ENCODE peak calls at places on chromosomes 4 and X, in six cellular contexts. I is aorta; S is CD8-positive, alpha-beta T cell; D is MM.1S; X is IMR-90; T is stomach. V is an unnamed sample.

GRCh38 chrX:58025979-58026378 is 115.7 kb upstream of the ZXDA start:
- DNase-seq in I (no peak), S (no peak), D (peak; percentile 65), X (peak; percentile 25), T (peak; percentile 33), V (no peak)

GRCh38 chrX:79366888-79367749 is at the start of gene ITM2A:
- DNase-seq in I (peak; percentile 81), S (peak; percentile 76), D (peak; percentile 51), X (no peak), T (peak; percentile 34), V (no peak)

GRCh38 chr4:57425610-57426009 is 315.4 kb upstream of the IGFBP7 start:
- DNase-seq in I (no peak), S (no peak), D (no peak), X (no peak), T (no peak), V (no peak)

GRCh38 chrX:43633081-43633480 is 23.0 kb upstream of the MAOA start:
- DNase-seq in I (no peak), S (no peak), D (no peak), X (no peak), T (no peak), V (no peak)

GRCh38 chr4:142091691-142092182 is 455.4 kb downstream of the IL15 start:
- DNase-seq in I (no peak), S (no peak), D (no peak), X (peak; percentile 99), T (no peak), V (no peak)

GRCh38 chrX:116290359-116290758 is 119.8 kb downstream of the AGTR2 start:
- DNase-seq in I (no peak), S (no peak), D (no peak), X (no peak), T (no peak), V (no peak)

GRCh38 chr4:186900232-186900900 is 176.7 kb upstream of the FAT1 start:
- DNase-seq in I (no peak), S (no peak), D (no peak), X (peak; percentile 87), T (no peak), V (no peak)

GRCh38 chr4:140661550-140661949 is 92.8 kb upstream of the UCP1 start:
- DNase-seq in I (no peak), S (no peak), D (no peak), X (no peak), T (no peak), V (no peak)

GRCh38 chrX:47169726-47170515 is 23.7 kb upstream of the UBA1 start:
- DNase-seq in I (peak; percentile 52), S (peak; percentile 45), D (no peak), X (peak; percentile 54), T (peak; percentile 23), V (no peak)

GRCh38 chrX:39814391-39814790 is 283.4 kb downstream of the BCOR start:
- DNase-seq in I (no peak), S (peak; percentile 58), D (peak; percentile 22), X (peak; percentile 23), T (no peak), V (no peak)

GRCh38 chr4:86233090-86233489 is 126.8 kb downstream of the MAPK10 start:
- DNase-seq in I (no peak), S (no peak), D (no peak), X (no peak), T (no peak), V (no peak)

GRCh38 chr4:186840222-186840701 is 116.6 kb upstream of the FAT1 start:
- DNase-seq in I (no peak), S (no peak), D (no peak), X (peak; percentile 62), T (no peak), V (no peak)

GRCh38 chr4:111027526-111027925 is 404.6 kb upstream of the PITX2 start:
- DNase-seq in I (no peak), S (no peak), D (no peak), X (peak; percentile 83), T (no peak), V (no peak)

GRCh38 chr4:535924-536281 is 36.9 kb downstream of the PIGG start:
- DNase-seq in I (peak; percentile 66), S (no peak), D (no peak), X (no peak), T (no peak), V (no peak)

GRCh38 chrX:7334253-7334935 is 186.4 kb upstream of the PUDP start:
- DNase-seq in I (no peak), S (no peak), D (no peak), X (peak; percentile 93), T (no peak), V (no peak)

GRCh38 chr4:40243390-40243948 is 46.6 kb downstream of the RHOH start:
- DNase-seq in I (no peak), S (no peak), D (no peak), X (no peak), T (no peak), V (no peak)

GRCh38 chrX:37825225-37825842 is 22.0 kb downstream of the DYNLT3 start:
- DNase-seq in I (no peak), S (peak; percentile 67), D (peak; percentile 53), X (peak; percentile 38), T (peak; percentile 57), V (no peak)

GRCh38 chr4:121421594-121421993 is 40.8 kb upstream of the QRFPR start:
- DNase-seq in I (no peak), S (no peak), D (peak; percentile 26), X (no peak), T (no peak), V (no peak)

GRCh38 chr4:128810871-128811570 is 1.5 kb downstream of the JADE1 start:
- DNase-seq in I (peak; percentile 90), S (peak; percentile 88), D (peak; percentile 94), X (peak; percentile 90), T (peak; percentile 89), V (peak; percentile 32)

GRCh38 chrX:46308106-46308505 is 237.1 kb downstream of the ZNF674 start:
- DNase-seq in I (no peak), S (no peak), D (no peak), X (no peak), T (no peak), V (no peak)

GRCh38 chrX:41890026-41890423 is 33.3 kb downstream of the CASK start:
- DNase-seq in I (no peak), S (no peak), D (no peak), X (no peak), T (no peak), V (no peak)

GRCh38 chrX:41885724-41886123 is 37.6 kb downstream of the CASK start:
- DNase-seq in I (no peak), S (no peak), D (no peak), X (no peak), T (no peak), V (no peak)

GRCh38 chrX:41889317-41890025 is 33.9 kb downstream of the CASK start:
- DNase-seq in I (no peak), S (no peak), D (no peak), X (peak; percentile 58), T (no peak), V (no peak)

DNA sequence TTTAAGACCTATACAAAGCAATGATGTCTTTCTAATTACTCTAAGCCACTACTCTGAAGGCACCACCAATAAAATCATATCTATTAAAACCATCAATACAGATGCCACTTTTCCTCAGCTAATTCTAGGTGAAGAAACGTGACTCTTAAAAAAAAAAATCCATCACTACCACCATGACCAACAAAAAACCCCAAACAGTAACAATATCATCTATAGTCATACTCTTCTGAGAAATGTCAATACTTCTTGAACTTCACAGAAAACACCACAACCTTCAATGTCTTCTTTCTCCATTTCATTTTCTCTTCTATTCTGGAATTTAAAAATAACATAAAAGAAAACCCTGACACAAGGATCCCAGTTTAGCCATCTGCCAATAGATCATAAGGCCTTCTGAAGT is 35.7 kb downstream of the CASK start:
- DNase-seq in I (no peak), S (no peak), D (no peak), X (no peak), T (no peak), V (no peak)
- H3K27me3 ChIP-seq in I (no peaks in the 10 kb centered on the region), S (no peaks in the 10 kb centered on the region), D (no peaks in the 10 kb centered on the region), X (no peaks in the 10 kb centered on the region), T (no peaks in the 10 kb centered on the region), V (no peaks in the 10 kb centered on the region)

GRCh38 chrX:153864561-153865320 is 21.2 kb downstream of the L1CAM start:
- DNase-seq in I (peak; percentile 68), S (no peak), D (no peak), X (no peak), T (no peak), V (no peak)

GRCh38 chrX:153863251-153863991 is 22.6 kb downstream of the L1CAM start:
- DNase-seq in I (no peak), S (no peak), D (no peak), X (no peak), T (no peak), V (no peak)

GRCh38 chrX:153862369-153863250 is 23.4 kb downstream of the L1CAM start:
- DNase-seq in I (no peak), S (no peak), D (no peak), X (no peak), T (no peak), V (no peak)

GRCh38 chrX:153865321-153865580 is 20.7 kb downstream of the L1CAM start:
- DNase-seq in I (no peak), S (no peak), D (no peak), X (no peak), T (no peak), V (no peak)

DNA sequence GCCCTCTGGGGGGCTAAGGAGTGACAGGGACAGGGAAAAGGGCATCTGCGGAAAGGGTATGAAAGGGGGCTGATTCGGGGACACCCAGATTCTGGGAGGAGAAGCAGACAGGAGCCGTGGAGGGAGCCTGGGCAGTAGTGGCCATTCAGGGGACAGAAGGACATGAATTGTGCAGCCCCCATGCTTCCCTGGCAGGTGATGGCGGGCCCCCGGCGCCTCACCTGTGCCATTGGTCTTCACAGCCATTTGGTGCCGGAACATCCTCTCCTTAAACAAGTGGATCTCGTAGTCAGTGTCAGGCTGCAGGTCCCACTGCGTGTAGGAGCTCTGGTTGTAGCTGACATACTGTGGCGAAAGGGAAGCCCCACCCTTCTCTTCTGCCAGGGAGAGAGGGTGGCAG is 21.9 kb downstream of the L1CAM start:
- DNase-seq in I (no peak), S (no peak), D (no peak), X (no peak), T (no peak), V (no peak)
- H3K36me3 ChIP-seq in I (no peaks in the 10 kb centered on the region), S (no peaks in the 10 kb centered on the region), D (no peaks in the 10 kb centered on the region), X (no peaks in the 10 kb centered on the region), T (no peaks in the 10 kb centered on the region), V (no peaks in the 10 kb centered on the region)

DNA sequence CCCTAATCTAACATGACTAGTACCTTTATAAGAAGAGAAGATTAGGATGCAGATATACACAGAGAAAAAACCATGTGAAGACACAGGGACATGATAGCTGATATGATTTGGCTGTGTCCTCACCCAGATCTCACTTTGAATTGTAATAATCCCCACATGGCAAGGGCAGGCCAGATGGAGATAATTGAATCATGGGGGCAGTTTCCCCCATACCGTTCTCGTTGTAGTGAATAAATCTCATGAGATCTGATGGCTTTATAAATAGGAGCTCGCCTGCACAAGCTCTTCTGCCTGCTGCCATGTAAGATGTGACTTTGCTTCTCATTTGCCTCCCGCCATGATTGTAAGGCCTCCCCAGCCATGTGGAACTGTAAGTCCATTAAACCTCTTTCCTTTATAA is 364.3 kb downstream of the FBXW7 start:
- DNase-seq in I (no peak), S (no peak), D (no peak), X (no peak), T (no peak), V (no peak)
- H3K27me3 ChIP-seq in I (no peaks in the 10 kb centered on the region), S (no peaks in the 10 kb centered on the region), D (no peaks in the 10 kb centered on the region), X (peaks cover 12% of the 10 kb centered on the region), T (no peaks in the 10 kb centered on the region), V (no peaks in the 10 kb centered on the region)

DNA sequence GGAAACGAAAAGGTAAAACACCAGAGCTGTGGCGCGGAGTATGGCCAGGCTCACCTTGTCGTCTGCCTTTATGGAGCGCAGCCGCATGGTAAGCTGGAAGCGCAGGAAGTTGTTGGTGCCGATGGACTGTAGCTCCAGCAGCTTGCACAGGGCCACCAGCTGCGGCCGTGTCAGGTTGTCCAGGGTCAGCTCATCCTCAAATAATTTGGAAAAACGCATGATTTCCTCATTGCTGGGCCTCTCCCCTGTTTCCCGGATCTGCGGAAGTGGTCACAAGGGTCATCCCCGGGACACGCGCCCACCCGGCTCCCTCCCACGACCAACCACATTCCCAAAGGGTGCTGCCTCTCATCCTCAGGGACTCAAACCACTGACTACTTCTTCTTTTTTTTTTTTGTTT is 23.3 kb downstream of the LETM1 start:
- DNase-seq in I (no peak), S (no peak), D (no peak), X (no peak), T (no peak), V (no peak)
- H3K36me3 ChIP-seq in I (peaks cover 18% of the 10 kb centered on the region), S (peaks cover 35% of the 10 kb centered on the region), D (no peaks in the 10 kb centered on the region), X (peaks cover 48% of the 10 kb centered on the region), T (peaks cover 84% of the 10 kb centered on the region), V (peaks cover 86% of the 10 kb centered on the region)

V was measured in esophagus squamous epithelium.